ENCODE peak calls at places on chromosome X, in nine cellular contexts. D, B, N, T, A, E, G, Q and L are unnamed samples.

GRCh38 chrX:13263560-13264251 is 56.1 kb downstream of the ATXN3L start:
- DNase-seq in D (no peak), B (no peak), N (no peak), T (no peak), A (no peak), E (no peak), G (no peak), Q (no peak), L (no peak)

GRCh38 chrX:30577362-30577961 is at the start of gene TASL:
- DNase-seq in D (no peak), B (no peak), N (peak), T (no peak), A (no peak), E (no peak), G (no peak), Q (peak), L (no peak)

GRCh38 chrX:50762578-50762977 is 51.4 kb downstream of the SHROOM4 start:
- DNase-seq in D (no peak), B (no peak), N (no peak), T (no peak), A (no peak), E (no peak), G (no peak), Q (no peak), L (no peak)

GRCh38 chrX:109660756-109661155 is 35.8 kb upstream of the KCNE5 start:
- DNase-seq in D (no peak), B (no peak), N (no peak), T (no peak), A (no peak), E (no peak), G (no peak), Q (no peak), L (no peak)

GRCh38 chrX:12903646-12904045 is 2.8 kb upstream of the TLR8 start:
- DNase-seq in D (no peak), B (peak), N (no peak), T (no peak), A (no peak), E (no peak), G (no peak), Q (no peak), L (no peak)

GRCh38 chrX:10360121-10360520 is 203.3 kb downstream of the CLCN4 start:
- DNase-seq in D (no peak), B (no peak), N (no peak), T (no peak), A (no peak), E (no peak), G (no peak), Q (no peak), L (no peak)

GRCh38 chrX:33285550-33285949 is 74.2 kb upstream of the DMD start:
- DNase-seq in D (no peak), B (no peak), N (no peak), T (no peak), A (no peak), E (no peak), G (no peak), Q (no peak), L (no peak)

GRCh38 chrX:153651540-153652079 is 4.6 kb downstream of the DUSP9 start:
- DNase-seq in D (peak), B (no peak), N (no peak), T (no peak), A (no peak), E (no peak), G (peak), Q (no peak), L (no peak)

GRCh38 chrX:71923516-71923915 is 12.9 kb downstream of the NHSL2 start:
- DNase-seq in D (no peak), B (no peak), N (no peak), T (no peak), A (no peak), E (no peak), G (no peak), Q (no peak), L (no peak)

GRCh38 chrX:68666580-68666979 is 19.1 kb downstream of the STARD8 start:
- DNase-seq in D (no peak), B (no peak), N (no peak), T (no peak), A (no peak), E (no peak), G (no peak), Q (peak), L (no peak)

GRCh38 chrX:69020316-69020715 is 144.9 kb downstream of the PJA1 start:
- DNase-seq in D (no peak), B (no peak), N (no peak), T (no peak), A (no peak), E (no peak), G (no peak), Q (no peak), L (no peak)

GRCh38 chrX:134694333-134694925 is 36.2 kb upstream of the PLAC1 start:
- DNase-seq in D (no peak), B (no peak), N (no peak), T (no peak), A (no peak), E (no peak), G (no peak), Q (no peak), L (no peak)

GRCh38 chrX:132900631-132901030 is 57.8 kb downstream of the HS6ST2 start:
- DNase-seq in D (no peak), B (no peak), N (no peak), T (no peak), A (no peak), E (no peak), G (no peak), Q (no peak), L (no peak)

GRCh38 chrX:46180258-46180687 is 364.9 kb downstream of the ZNF674 start:
- DNase-seq in D (peak), B (no peak), N (no peak), T (no peak), A (peak), E (no peak), G (no peak), Q (peak), L (no peak)

GRCh38 chrX:105845661-105846060 is 23.3 kb downstream of the NRK start:
- DNase-seq in D (no peak), B (no peak), N (no peak), T (no peak), A (no peak), E (no peak), G (no peak), Q (no peak), L (no peak)

GRCh38 chrX:86002076-86002896 is 45.1 kb downstream of the CHM start:
- DNase-seq in D (peak), B (no peak), N (peak), T (no peak), A (peak), E (no peak), G (peak), Q (no peak), L (no peak)

GRCh38 chrX:12497832-12498591 is 293.2 kb upstream of the PRPS2 start:
- DNase-seq in D (peak), B (no peak), N (no peak), T (no peak), A (no peak), E (no peak), G (peak), Q (no peak), L (no peak)

GRCh38 chrX:118164138-118164537 is 47.5 kb upstream of the KLHL13 start:
- DNase-seq in D (no peak), B (no peak), N (no peak), T (no peak), A (no peak), E (no peak), G (no peak), Q (no peak), L (no peak)

GRCh38 chrX:71225661-71226060 is 2.6 kb downstream of the GJB1 start:
- DNase-seq in D (no peak), B (no peak), N (no peak), T (no peak), A (no peak), E (no peak), G (no peak), Q (no peak), L (no peak)

GRCh38 chrX:133415276-133416105 is at the start of gene GPC4:
- DNase-seq in D (peak), B (peak), N (no peak), T (no peak), A (peak), E (peak), G (peak), Q (peak), L (peak)

GRCh38 chrX:133495464-133496391 is 80.4 kb upstream of the GPC4 start:
- DNase-seq in D (no peak), B (peak), N (no peak), T (no peak), A (no peak), E (peak), G (no peak), Q (peak), L (no peak)

GRCh38 chrX:82232679-82233078 is 1030.8 kb downstream of the SH3BGRL start:
- DNase-seq in D (no peak), B (no peak), N (no peak), T (no peak), A (no peak), E (no peak), G (no peak), Q (no peak), L (no peak)

DNA sequence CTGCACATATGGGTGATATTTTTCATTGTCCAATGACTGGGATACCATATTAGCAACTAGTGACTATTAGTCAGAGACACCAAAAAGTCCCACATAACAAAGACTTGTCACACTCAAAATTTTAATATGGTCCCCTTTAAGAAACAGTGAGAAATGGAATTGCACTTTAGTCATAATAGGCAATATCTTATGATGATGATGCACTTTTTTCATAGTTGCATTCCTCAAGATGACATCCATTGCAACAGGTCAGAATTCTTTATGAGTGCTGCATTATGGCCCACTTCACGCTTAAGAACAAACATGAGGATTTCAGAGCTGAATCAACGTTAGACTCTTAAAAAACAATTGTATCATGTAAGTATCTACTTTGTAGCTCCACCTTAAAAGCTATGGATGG is 608.4 kb upstream of the HTR2C start:
- DNase-seq in D (no peak), B (no peak), N (no peak), T (no peak), A (no peak), E (no peak), G (no peak), Q (no peak), L (no peak)
- H3K27ac ChIP-seq in D (no peak), B (no peak), N (no peak), T (no peak), A (no peak), E (no peak), G (no peak), Q (no peak), L (no peak)

GRCh38 chrX:94057385-94057784 is 383.4 kb downstream of the FAM133A start:
- DNase-seq in D (no peak), B (no peak), N (no peak), T (no peak), A (no peak), E (no peak), G (no peak), Q (no peak), L (no peak)
- H3K27ac ChIP-seq in D (no peak), B (no peak), N (no peak), T (no peak), A (no peak), E (no peak), G (no peak), Q (no peak), L (no peak)

GRCh38 chrX:16491461-16491860 is 158.5 kb upstream of the S100G start:
- DNase-seq in D (no peak), B (no peak), N (no peak), T (no peak), A (no peak), E (no peak), G (no peak), Q (no peak), L (no peak)
- H3K27ac ChIP-seq in D (no peak), B (no peak), N (no peak), T (no peak), A (no peak), E (no peak), G (no peak), Q (no peak), L (no peak)

GRCh38 chrX:3204606-3205005 is 141.8 kb downstream of the MXRA5 start:
- DNase-seq in D (no peak), B (no peak), N (no peak), T (no peak), A (no peak), E (no peak), G (no peak), Q (no peak), L (no peak)
- H3K27ac ChIP-seq in D (no peak), B (no peak), N (no peak), T (no peak), A (no peak), E (no peak), G (no peak), Q (no peak), L (no peak)

GRCh38 chrX:140492360-140492994 is 12.4 kb downstream of the SOX3 start:
- DNase-seq in D (no peak), B (no peak), N (no peak), T (no peak), A (no peak), E (no peak), G (no peak), Q (no peak), L (no peak)
- H3K27ac ChIP-seq in D (no peak), B (no peak), N (no peak), T (no peak), A (no peak), E (no peak), G (no peak), Q (no peak), L (no peak)

GRCh38 chrX:1592863-1593201 is 1.4 kb downstream of the AKAP17A start:
- DNase-seq in D (no peak), B (peak), N (no peak), T (no peak), A (no peak), E (no peak), G (peak), Q (peak), L (no peak)
- H3K27ac ChIP-seq in D (peak), B (no peak), N (peak), T (peak), A (no peak), E (peak), G (no peak), Q (no peak), L (no peak)

GRCh38 chrX:63658920-63659319 is 126.1 kb downstream of the ARHGEF9 start:
- DNase-seq in D (no peak), B (no peak), N (no peak), T (no peak), A (no peak), E (no peak), G (no peak), Q (no peak), L (no peak)
- H3K27ac ChIP-seq in D (no peak), B (no peak), N (no peak), T (no peak), A (no peak), E (no peak), G (no peak), Q (no peak), L (no peak)

GRCh38 chrX:40090961-40091360 is 6.8 kb downstream of the BCOR start:
- DNase-seq in D (no peak), B (peak), N (no peak), T (no peak), A (no peak), E (no peak), G (no peak), Q (no peak), L (no peak)
- H3K27ac ChIP-seq in D (no peak), B (no peak), N (no peak), T (no peak), A (peak), E (no peak), G (no peak), Q (no peak), L (no peak)

GRCh38 chrX:119684916-119685224 is 8.1 kb downstream of the SEPTIN6 start:
- DNase-seq in D (no peak), B (no peak), N (no peak), T (no peak), A (no peak), E (no peak), G (no peak), Q (no peak), L (no peak)

GRCh38 chrX:119687661-119688413 is 5.1 kb downstream of the SEPTIN6 start:
- DNase-seq in D (no peak), B (no peak), N (no peak), T (no peak), A (no peak), E (no peak), G (no peak), Q (no peak), L (no peak)

GRCh38 chrX:119688856-119689455 is 4.0 kb downstream of the SEPTIN6 start:
- DNase-seq in D (no peak), B (no peak), N (peak), T (no peak), A (no peak), E (no peak), G (no peak), Q (no peak), L (no peak)

GRCh38 chrX:119685225-119686066 is 7.5 kb downstream of the SEPTIN6 start:
- DNase-seq in D (no peak), B (no peak), N (peak), T (no peak), A (no peak), E (peak), G (no peak), Q (peak), L (peak)

GRCh38 chrX:119686087-119686639 is 6.8 kb downstream of the SEPTIN6 start:
- DNase-seq in D (no peak), B (no peak), N (no peak), T (no peak), A (no peak), E (no peak), G (no peak), Q (no peak), L (no peak)
- H3K27ac ChIP-seq in D (no peak), B (no peak), N (peak), T (peak), A (no peak), E (peak), G (peak), Q (no peak), L (no peak)